ENCODE peak calls at places on chromosomes 7 and 10, in nine cellular contexts. U is CD4-positive, CD25-positive, alpha-beta regulatory T cell; N is hypothalamus; Y is A549; B is activated T-cell treated with anti-CD3 and anti-CD28 coated beads for 1 hour; P is NCI-H526 treated with DMSO at 0.1 percent for 48 hours; V is H7; R is CD8-positive, alpha-beta memory T cell; S is mesendoderm. M is an unnamed sample.

GRCh38 chr7:24905996-24906770 is 73.8 kb downstream of the OSBPL3 start:
- DNase-seq in Y (no peak), S (peak), V (no peak), N (no peak), U (no peak), B (no peak), R (no peak), P (no peak), M (no peak)

GRCh38 chr7:94244760-94245159 is 149.9 kb upstream of the COL1A2 start:
- DNase-seq in P (no peak), N (no peak), V (no peak), U (no peak), B (no peak), Y (no peak), S (no peak), R (no peak), M (no peak)

GRCh38 chr10:70678757-70679489 is 6.6 kb downstream of the ADAMTS14 start:
- DNase-seq in U (no peak), S (no peak), R (no peak), N (no peak), P (no peak), V (no peak), B (no peak), Y (no peak), M (no peak)

GRCh38 chr7:2462731-2463130 is 13.5 kb downstream of the GRIFIN start:
- DNase-seq in V (no peak), N (no peak), P (no peak), S (no peak), U (no peak), Y (no peak), B (no peak), R (no peak), M (no peak)

GRCh38 chr7:133023370-133024075 is 58.4 kb downstream of the CHCHD3 start:
- DNase-seq in V (no peak), Y (no peak), N (no peak), S (no peak), P (no peak), B (no peak), U (no peak), R (no peak), M (no peak)

GRCh38 chr7:74489997-74490396 is 36.3 kb downstream of the GTF2IRD1 start:
- DNase-seq in R (no peak), U (no peak), P (no peak), Y (no peak), V (no peak), B (no peak), S (no peak), N (no peak), M (no peak)

GRCh38 chr7:76262683-76263402 is 39.6 kb upstream of the HSPB1 start:
- DNase-seq in R (no peak), B (no peak), P (peak), U (no peak), N (no peak), Y (peak), S (peak), V (peak), M (peak)

GRCh38 chr7:139058963-139059362 is 23.1 kb upstream of the ZC3HAV1L start:
- DNase-seq in S (peak), P (no peak), Y (no peak), N (no peak), B (no peak), U (no peak), R (no peak), V (peak), M (no peak)

GRCh38 chr7:11193131-11193867 is 219.6 kb downstream of the PHF14 start:
- DNase-seq in V (peak), Y (no peak), P (no peak), S (peak), B (no peak), R (no peak), N (no peak), U (no peak), M (no peak)

GRCh38 chr10:110656612-110657011 is 12.5 kb downstream of the RBM20 start:
- DNase-seq in R (no peak), B (no peak), P (no peak), Y (no peak), N (no peak), U (no peak), S (no peak), V (no peak), M (no peak)

GRCh38 chr7:47937065-47937687 is 11.1 kb downstream of the PKD1L1 start:
- DNase-seq in P (no peak), S (no peak), R (no peak), Y (no peak), U (no peak), V (peak), N (no peak), B (no peak), M (no peak)

GRCh38 chr10:45500304-45500703 is 126.3 kb downstream of the ALOX5 start:
- DNase-seq in N (no peak), U (no peak), Y (no peak), V (no peak), P (no peak), R (no peak), S (no peak), B (no peak), M (no peak)

GRCh38 chr10:110762109-110762848 is 109.4 kb upstream of the PDCD4 start:
- DNase-seq in U (no peak), S (no peak), V (no peak), B (no peak), N (no peak), R (no peak), P (peak), Y (no peak), M (no peak)

GRCh38 chr7:34991938-34992840 is 45.1 kb downstream of the DPY19L1 start:
- DNase-seq in N (no peak), B (peak), U (peak), Y (peak), P (no peak), V (no peak), S (no peak), R (no peak), M (no peak)

GRCh38 chr7:98584830-98585229 is 32.3 kb upstream of the NPTX2 start:
- DNase-seq in Y (no peak), S (no peak), N (no peak), U (no peak), B (no peak), V (no peak), P (no peak), R (no peak), M (no peak)

GRCh38 chr7:50641442-50642405 is 76.5 kb upstream of the DDC start:
- DNase-seq in P (no peak), S (peak), N (peak), R (no peak), Y (no peak), U (no peak), V (no peak), B (no peak), M (no peak)

GRCh38 chr10:8305871-8306652 is 251.6 kb downstream of the GATA3 start:
- DNase-seq in N (no peak), Y (no peak), V (no peak), S (no peak), R (no peak), B (no peak), P (no peak), U (no peak), M (no peak)

GRCh38 chr10:14553434-14553833 is 221.3 kb downstream of the FAM107B start:
- DNase-seq in P (no peak), Y (no peak), V (no peak), R (no peak), U (no peak), B (no peak), S (peak), N (no peak), M (no peak)

GRCh38 chr10:35394411-35394851 is 58.1 kb downstream of the CCNY start:
- DNase-seq in Y (no peak), R (no peak), S (peak), P (no peak), N (no peak), B (no peak), U (no peak), V (no peak), M (no peak)

GRCh38 chr10:18437486-18437885 is 213.9 kb downstream of the NSUN6 start:
- DNase-seq in S (no peak), V (no peak), R (no peak), P (no peak), Y (no peak), N (no peak), B (no peak), U (no peak), M (no peak)

GRCh38 chr10:96089670-96090462 is 40.2 kb upstream of the ZNF518A start:
- DNase-seq in Y (peak), U (peak), P (peak), R (peak), V (peak), N (peak), B (peak), S (peak), M (peak)

GRCh38 chr10:43627942-43628341 is 20.7 kb downstream of the ZNF32 start:
- DNase-seq in B (no peak), V (no peak), R (no peak), U (no peak), P (no peak), N (no peak), Y (no peak), S (no peak), M (no peak)

GRCh38 chr7:96636979-96637378 is 72.7 kb downstream of the SEM1 start:
- DNase-seq in S (no peak), P (no peak), N (no peak), V (no peak), U (no peak), B (no peak), R (no peak), Y (no peak), M (no peak)

GRCh38 chr7:86598721-86599120 is 45.0 kb upstream of the GRM3 start:
- DNase-seq in P (no peak), R (no peak), V (no peak), N (no peak), Y (no peak), S (peak), B (no peak), U (no peak), M (no peak)

GRCh38 chr7:2036786-2037185 is 196.0 kb downstream of the MAD1L1 start:
- DNase-seq in B (no peak), N (no peak), Y (no peak), R (no peak), U (no peak), P (no peak), V (peak), S (no peak), M (no peak)

GRCh38 chr10:17418249-17418648 is 36.1 kb downstream of the ST8SIA6 start:
- DNase-seq in Y (no peak), R (no peak), N (no peak), B (no peak), S (no peak), U (no peak), P (no peak), V (no peak), M (no peak)

GRCh38 chr10:103055105-103055504 is 137.0 kb downstream of the CNNM2 start:
- DNase-seq in N (no peak), B (no peak), V (no peak), S (no peak), Y (no peak), R (no peak), U (no peak), P (no peak), M (no peak)

GRCh38 chr10:3907514-3907913 is 122.5 kb upstream of the KLF6 start:
- DNase-seq in B (no peak), N (no peak), R (no peak), P (no peak), V (no peak), S (no peak), U (no peak), Y (no peak), M (no peak)

GRCh38 chr7:1852781-1853618 is 182.9 kb downstream of the ELFN1 start:
- DNase-seq in R (no peak), B (no peak), U (peak), P (no peak), S (no peak), V (no peak), N (no peak), Y (no peak), M (no peak)

GRCh38 chr7:32618470-32618869 is 123.2 kb downstream of the AVL9 start:
- DNase-seq in B (no peak), P (no peak), U (no peak), N (no peak), Y (peak), V (peak), S (no peak), R (no peak), M (no peak)

GRCh38 chr7:100102950-100103840 is 1.8 kb downstream of the AP4M1 start:
- DNase-seq in R (no peak), P (no peak), N (no peak), V (no peak), B (no peak), U (no peak), Y (no peak), S (no peak), M (no peak)

GRCh38 chr10:132834311-132834761 is 48.4 kb upstream of the NKX6-2 start:
- DNase-seq in B (no peak), N (no peak), V (no peak), R (no peak), S (no peak), Y (no peak), U (no peak), P (no peak), M (no peak)

GRCh38 chr7:112510032-112510742 is 29.4 kb downstream of the LSMEM1 start:
- DNase-seq in S (no peak), B (no peak), R (no peak), V (no peak), N (no peak), U (no peak), Y (no peak), P (no peak), M (no peak)

GRCh38 chr10:31650010-31650409 is 278.6 kb downstream of the ARHGAP12 start:
- DNase-seq in S (no peak), U (no peak), P (no peak), N (no peak), Y (peak), R (no peak), B (no peak), V (no peak), M (no peak)